ENCODE peak calls at places on chromosomes 13 and 19, in five cellular contexts. O, M, G, U and X are unnamed samples.

GRCh38 chr19:41027273-41027967 is 36.3 kb downstream of the CYP2B6 start:
- DNase-seq in M (no peak), U (no peak), O (no peak), G (no peak), X (no peak)

GRCh38 chr19:41925208-41926003 is 2.8 kb downstream of the ERFL start:
- DNase-seq in M (no peak), U (no peak), G (no peak), O (no peak), X (no peak)

GRCh38 chr19:47231215-47232054 is 436 bp upstream of the BBC3 start:
- DNase-seq in M (peak; percentile 91), U (no peak), G (peak; percentile 89), O (peak; percentile 83), X (peak; percentile 39)

GRCh38 chr13:48457578-48458242 is 44.8 kb upstream of the LPAR6 start:
- DNase-seq in U (no peak), M (no peak), O (no peak), G (no peak), X (no peak)

GRCh38 chr19:48310227-48310626 is 15.1 kb upstream of the EMP3 start:
- DNase-seq in M (no peak), O (no peak), G (no peak), U (no peak), X (no peak)

GRCh38 chr19:2337329-2337707 is 8.8 kb downstream of the SPPL2B start:
- DNase-seq in U (no peak), M (peak; percentile 59), G (no peak), O (peak; percentile 24), X (no peak)

GRCh38 chr13:50629497-50629896 is 214.0 kb downstream of the DLEU7 start:
- DNase-seq in U (no peak), G (no peak), O (no peak), M (peak; percentile 33), X (no peak)

GRCh38 chr13:99871249-99871898 is 100.2 kb downstream of the ZIC5 start:
- DNase-seq in M (no peak), U (no peak), G (no peak), O (no peak), X (no peak)

GRCh38 chr19:45994456-45994988 is 745 bp upstream of the CCDC61 start:
- DNase-seq in U (no peak), M (peak; percentile 4), O (no peak), G (no peak), X (no peak)

GRCh38 chr13:105165449-105166125 is 1369.9 kb downstream of the EFNB2 start:
- DNase-seq in U (no peak), G (no peak), O (no peak), M (no peak), X (no peak)

GRCh38 chr19:44344255-44344654 is 12.2 kb downstream of the ZNF112 start:
- DNase-seq in M (no peak), O (no peak), U (no peak), G (no peak), X (no peak)

GRCh38 chr13:32429406-32429909 is 1.5 kb upstream of the N4BP2L1 start:
- DNase-seq in U (no peak), G (no peak), M (no peak), O (no peak), X (no peak)

GRCh38 chr19:29217591-29217990 is 4.6 kb upstream of the UQCRFS1 start:
- DNase-seq in O (no peak), G (no peak), U (no peak), M (no peak), X (no peak)

GRCh38 chr19:45515081-45515624 is 7.9 kb downstream of the VASP start:
- DNase-seq in M (no peak), O (no peak), U (no peak), G (no peak), X (peak; percentile 8)

GRCh38 chr19:12882589-12882988 is 1.3 kb upstream of the DNASE2 start:
- DNase-seq in M (no peak), G (no peak), O (no peak), U (no peak), X (no peak)

GRCh38 chr13:33279898-33280549 is 5.5 kb downstream of the STARD13 start:
- DNase-seq in U (no peak), O (peak; percentile 71), G (peak; percentile 79), M (peak; percentile 86), X (peak; percentile 82)

GRCh38 chr13:103101500-103101899 is 35.3 kb upstream of the SLC10A2 start:
- DNase-seq in M (no peak), U (no peak), G (no peak), O (no peak), X (no peak)

GRCh38 chr13:113009743-113010509 is 40.9 kb downstream of the MCF2L start:
- DNase-seq in U (no peak), G (no peak), O (no peak), M (no peak), X (no peak)

GRCh38 chr13:21478881-21479808 is 20.0 kb upstream of the ZDHHC20 start:
- DNase-seq in O (peak; percentile 77), U (peak; percentile 77), G (peak; percentile 71), M (peak; percentile 65), X (peak; percentile 80)

GRCh38 chr13:106096661-106097092 is 438.8 kb downstream of the EFNB2 start:
- DNase-seq in O (no peak), U (no peak), M (no peak), G (peak; percentile 94), X (peak; percentile 80)